ENCODE peak calls at places on chromosomes 7 and 10, in six cellular contexts. D is SHP77 treated with DMSO at 0.1 percent for 48 hours, H is SW 1271, F is mucosa of descending colon, G is heart left ventricle, C is A172. K is an unnamed sample.

GRCh38 chr7:29035044-29035740 is 77.1 kb upstream of the TRIL start:
- DNase-seq in C (peak), D (no peak), H (peak), F (no peak), G (no peak), K (no peak)

GRCh38 chr7:104156842-104157277 is 51.0 kb downstream of the ORC5 start:
- DNase-seq in G (no peak), D (peak), C (peak), F (no peak), H (no peak), K (no peak)

GRCh38 chr10:53808677-53809076 is 992.4 kb downstream of the PCDH15 start:
- DNase-seq in D (no peak), C (no peak), F (no peak), H (no peak), G (no peak), K (no peak)

GRCh38 chr10:33201056-33201780 is 133.2 kb downstream of the NRP1 start:
- DNase-seq in H (no peak), D (no peak), F (no peak), C (no peak), G (no peak), K (no peak)

GRCh38 chr10:122974034-122974433 is 6.2 kb upstream of the PSTK start:
- DNase-seq in D (no peak), F (no peak), G (no peak), C (no peak), H (no peak), K (no peak)

GRCh38 chr7:21948887-21949469 is 3.3 kb upstream of the CDCA7L start:
- DNase-seq in D (no peak), F (no peak), G (no peak), H (no peak), C (no peak), K (no peak)

GRCh38 chr7:116528008-116528789 is 3.4 kb downstream of the CAV1 start:
- DNase-seq in C (peak), G (peak), D (no peak), F (no peak), H (peak), K (no peak)

GRCh38 chr7:99030145-99030856 is 113.6 kb downstream of the SMURF1 start:
- DNase-seq in G (no peak), F (no peak), D (no peak), C (no peak), H (no peak), K (no peak)

GRCh38 chr10:48506147-48506917 is 98.5 kb downstream of the ARHGAP22 start:
- DNase-seq in D (no peak), H (no peak), C (peak), F (no peak), G (no peak), K (no peak)

GRCh38 chr10:132229834-132230556 is 43.2 kb downstream of the DPYSL4 start:
- DNase-seq in F (peak), H (no peak), G (no peak), D (no peak), C (no peak), K (peak)

GRCh38 chr7:44531421-44532380 is 9.4 kb downstream of the NPC1L1 start:
- DNase-seq in D (no peak), F (no peak), C (no peak), H (no peak), G (no peak), K (no peak)